ENCODE peak calls at places on chromosomes 11 and 22, in six cellular contexts. One of them, this sample, is unnamed.

GRCh38 chr11:125179895-125180294 is 15.3 kb downstream of the PKNOX2 start:
- DNase-seq in NCI-H187 treated with DMSO at 0.1 percent for 48 hours: no peak
- DNase-seq in endothelial cell of umbilical vein: no peak
- DNase-seq in thoracic aorta: no peak
- DNase-seq in H54: no peak
- DNase-seq in left ventricle myocardium superior: no peak
- DNase-seq in this sample: no peak

GRCh38 chr11:33344611-33345010 is 87.4 kb downstream of the HIPK3 start:
- DNase-seq in NCI-H187 treated with DMSO at 0.1 percent for 48 hours: no peak
- DNase-seq in endothelial cell of umbilical vein: no peak
- DNase-seq in thoracic aorta: no peak
- DNase-seq in H54: no peak
- DNase-seq in left ventricle myocardium superior: no peak
- DNase-seq in this sample: no peak

GRCh38 chr11:111570796-111571195 is 30.3 kb downstream of the LAYN start:
- DNase-seq in NCI-H187 treated with DMSO at 0.1 percent for 48 hours: no peak
- DNase-seq in endothelial cell of umbilical vein: peak
- DNase-seq in thoracic aorta: no peak
- DNase-seq in H54: no peak
- DNase-seq in left ventricle myocardium superior: no peak
- DNase-seq in this sample: no peak

GRCh38 chr11:116207349-116207748 is 565.4 kb downstream of the BUD13 start:
- DNase-seq in NCI-H187 treated with DMSO at 0.1 percent for 48 hours: no peak
- DNase-seq in endothelial cell of umbilical vein: no peak
- DNase-seq in thoracic aorta: no peak
- DNase-seq in H54: no peak
- DNase-seq in left ventricle myocardium superior: no peak
- DNase-seq in this sample: no peak

GRCh38 chr11:6055569-6055968 is 25.0 kb upstream of the OR56A1 start:
- DNase-seq in NCI-H187 treated with DMSO at 0.1 percent for 48 hours: no peak
- DNase-seq in endothelial cell of umbilical vein: no peak
- DNase-seq in thoracic aorta: no peak
- DNase-seq in H54: no peak
- DNase-seq in left ventricle myocardium superior: no peak
- DNase-seq in this sample: no peak

GRCh38 chr11:47550288-47551052 is 2.5 kb downstream of the CELF1 start:
- DNase-seq in NCI-H187 treated with DMSO at 0.1 percent for 48 hours: no peak
- DNase-seq in endothelial cell of umbilical vein: no peak
- DNase-seq in thoracic aorta: no peak
- DNase-seq in H54: no peak
- DNase-seq in left ventricle myocardium superior: no peak
- DNase-seq in this sample: no peak

GRCh38 chr11:35629914-35630313 is 11.7 kb downstream of the FJX1 start:
- DNase-seq in NCI-H187 treated with DMSO at 0.1 percent for 48 hours: no peak
- DNase-seq in endothelial cell of umbilical vein: peak
- DNase-seq in thoracic aorta: no peak
- DNase-seq in H54: peak
- DNase-seq in left ventricle myocardium superior: no peak
- DNase-seq in this sample: no peak

GRCh38 chr11:79244175-79244804 is 196.5 kb downstream of the TENM4 start:
- DNase-seq in NCI-H187 treated with DMSO at 0.1 percent for 48 hours: no peak
- DNase-seq in endothelial cell of umbilical vein: no peak
- DNase-seq in thoracic aorta: no peak
- DNase-seq in H54: peak
- DNase-seq in left ventricle myocardium superior: no peak
- DNase-seq in this sample: no peak

GRCh38 chr11:134037093-134037908 is 31.6 kb upstream of the JAM3 start:
- DNase-seq in NCI-H187 treated with DMSO at 0.1 percent for 48 hours: no peak
- DNase-seq in endothelial cell of umbilical vein: peak
- DNase-seq in thoracic aorta: no peak
- DNase-seq in H54: peak
- DNase-seq in left ventricle myocardium superior: peak
- DNase-seq in this sample: peak

GRCh38 chr11:133895551-133895950 is 50.2 kb upstream of the SPATA19 start:
- DNase-seq in NCI-H187 treated with DMSO at 0.1 percent for 48 hours: no peak
- DNase-seq in endothelial cell of umbilical vein: no peak
- DNase-seq in thoracic aorta: no peak
- DNase-seq in H54: no peak
- DNase-seq in left ventricle myocardium superior: no peak
- DNase-seq in this sample: no peak

GRCh38 chr11:45146072-45147016 is at the start of gene PRDM11:
- DNase-seq in NCI-H187 treated with DMSO at 0.1 percent for 48 hours: no peak
- DNase-seq in endothelial cell of umbilical vein: peak
- DNase-seq in thoracic aorta: no peak
- DNase-seq in H54: peak
- DNase-seq in left ventricle myocardium superior: peak
- DNase-seq in this sample: peak

GRCh38 chr22:31616315-31616980 is 45.6 kb downstream of the PISD start:
- DNase-seq in NCI-H187 treated with DMSO at 0.1 percent for 48 hours: no peak
- DNase-seq in endothelial cell of umbilical vein: no peak
- DNase-seq in thoracic aorta: no peak
- DNase-seq in H54: no peak
- DNase-seq in left ventricle myocardium superior: no peak
- DNase-seq in this sample: peak

GRCh38 chr11:27694992-27695391 is 5.3 kb downstream of the BDNF start:
- DNase-seq in NCI-H187 treated with DMSO at 0.1 percent for 48 hours: no peak
- DNase-seq in endothelial cell of umbilical vein: peak
- DNase-seq in thoracic aorta: no peak
- DNase-seq in H54: no peak
- DNase-seq in left ventricle myocardium superior: no peak
- DNase-seq in this sample: no peak

GRCh38 chr11:74710291-74710938 is 20.8 kb downstream of the CHRDL2 start:
- DNase-seq in NCI-H187 treated with DMSO at 0.1 percent for 48 hours: no peak
- DNase-seq in endothelial cell of umbilical vein: peak
- DNase-seq in thoracic aorta: no peak
- DNase-seq in H54: no peak
- DNase-seq in left ventricle myocardium superior: peak
- DNase-seq in this sample: peak

GRCh38 chr22:39627865-39628562 is 57.5 kb downstream of the CACNA1I start:
- DNase-seq in NCI-H187 treated with DMSO at 0.1 percent for 48 hours: no peak
- DNase-seq in endothelial cell of umbilical vein: no peak
- DNase-seq in thoracic aorta: no peak
- DNase-seq in H54: no peak
- DNase-seq in left ventricle myocardium superior: no peak
- DNase-seq in this sample: no peak

GRCh38 chr22:37370306-37370979 is 56.8 kb downstream of the ELFN2 start:
- DNase-seq in NCI-H187 treated with DMSO at 0.1 percent for 48 hours: no peak
- DNase-seq in endothelial cell of umbilical vein: no peak
- DNase-seq in thoracic aorta: no peak
- DNase-seq in H54: no peak
- DNase-seq in left ventricle myocardium superior: peak
- DNase-seq in this sample: peak

GRCh38 chr11:101436511-101437142 is 147.2 kb downstream of the TRPC6 start:
- DNase-seq in NCI-H187 treated with DMSO at 0.1 percent for 48 hours: peak
- DNase-seq in endothelial cell of umbilical vein: peak
- DNase-seq in thoracic aorta: no peak
- DNase-seq in H54: no peak
- DNase-seq in left ventricle myocardium superior: no peak
- DNase-seq in this sample: peak

GRCh38 chr22:33000342-33001280 is 57.6 kb downstream of the SYN3 start:
- DNase-seq in NCI-H187 treated with DMSO at 0.1 percent for 48 hours: no peak
- DNase-seq in endothelial cell of umbilical vein: peak
- DNase-seq in thoracic aorta: no peak
- DNase-seq in H54: peak
- DNase-seq in left ventricle myocardium superior: peak
- DNase-seq in this sample: peak

GRCh38 chr22:23608583-23608982 is 23.5 kb downstream of the DRICH1 start:
- DNase-seq in NCI-H187 treated with DMSO at 0.1 percent for 48 hours: no peak
- DNase-seq in endothelial cell of umbilical vein: no peak
- DNase-seq in thoracic aorta: no peak
- DNase-seq in H54: no peak
- DNase-seq in left ventricle myocardium superior: no peak
- DNase-seq in this sample: no peak

GRCh38 chr22:43526951-43527350 is 115.1 kb downstream of the MPPED1 start:
- DNase-seq in NCI-H187 treated with DMSO at 0.1 percent for 48 hours: no peak
- DNase-seq in endothelial cell of umbilical vein: no peak
- DNase-seq in thoracic aorta: no peak
- DNase-seq in H54: no peak
- DNase-seq in left ventricle myocardium superior: no peak
- DNase-seq in this sample: no peak

GRCh38 chr22:37887610-37888378 is 18.3 kb upstream of the MICALL1 start:
- DNase-seq in NCI-H187 treated with DMSO at 0.1 percent for 48 hours: no peak
- DNase-seq in endothelial cell of umbilical vein: peak
- DNase-seq in thoracic aorta: no peak
- DNase-seq in H54: no peak
- DNase-seq in left ventricle myocardium superior: no peak
- DNase-seq in this sample: no peak

GRCh38 chr11:66958956-66959274 is 732 bp upstream of the PC start:
- DNase-seq in NCI-H187 treated with DMSO at 0.1 percent for 48 hours: no peak
- DNase-seq in endothelial cell of umbilical vein: no peak
- DNase-seq in thoracic aorta: no peak
- DNase-seq in H54: no peak
- DNase-seq in left ventricle myocardium superior: no peak
- DNase-seq in this sample: no peak

GRCh38 chr22:35044607-35045390 is 21.2 kb upstream of the ISX start:
- DNase-seq in NCI-H187 treated with DMSO at 0.1 percent for 48 hours: no peak
- DNase-seq in endothelial cell of umbilical vein: no peak
- DNase-seq in thoracic aorta: no peak
- DNase-seq in H54: peak
- DNase-seq in left ventricle myocardium superior: no peak
- DNase-seq in this sample: no peak

GRCh38 chr11:44728491-44728910 is 1.7 kb downstream of the TSPAN18 start:
- DNase-seq in NCI-H187 treated with DMSO at 0.1 percent for 48 hours: no peak
- DNase-seq in endothelial cell of umbilical vein: peak
- DNase-seq in thoracic aorta: no peak
- DNase-seq in H54: no peak
- DNase-seq in left ventricle myocardium superior: no peak
- DNase-seq in this sample: peak

GRCh38 chr22:20145832-20146223 is 5.0 kb downstream of the CCDC188 start:
- DNase-seq in NCI-H187 treated with DMSO at 0.1 percent for 48 hours: no peak
- DNase-seq in endothelial cell of umbilical vein: no peak
- DNase-seq in thoracic aorta: no peak
- DNase-seq in H54: no peak
- DNase-seq in left ventricle myocardium superior: no peak
- DNase-seq in this sample: no peak

GRCh38 chr11:107785401-107785800 is 73.2 kb downstream of the SLC35F2 start:
- DNase-seq in NCI-H187 treated with DMSO at 0.1 percent for 48 hours: no peak
- DNase-seq in endothelial cell of umbilical vein: no peak
- DNase-seq in thoracic aorta: no peak
- DNase-seq in H54: no peak
- DNase-seq in left ventricle myocardium superior: no peak
- DNase-seq in this sample: no peak

GRCh38 chr22:25064894-25065560 is 112.5 kb downstream of the KIAA1671 start:
- DNase-seq in NCI-H187 treated with DMSO at 0.1 percent for 48 hours: no peak
- DNase-seq in endothelial cell of umbilical vein: no peak
- DNase-seq in thoracic aorta: no peak
- DNase-seq in H54: no peak
- DNase-seq in left ventricle myocardium superior: no peak
- DNase-seq in this sample: peak

GRCh38 chr11:75782540-75783263 is 14.1 kb downstream of the DGAT2 start:
- DNase-seq in NCI-H187 treated with DMSO at 0.1 percent for 48 hours: no peak
- DNase-seq in endothelial cell of umbilical vein: no peak
- DNase-seq in thoracic aorta: no peak
- DNase-seq in H54: no peak
- DNase-seq in left ventricle myocardium superior: no peak
- DNase-seq in this sample: no peak

GRCh38 chr11:100932474-100933100 is 197.0 kb downstream of the PGR start:
- DNase-seq in NCI-H187 treated with DMSO at 0.1 percent for 48 hours: no peak
- DNase-seq in endothelial cell of umbilical vein: peak
- DNase-seq in thoracic aorta: no peak
- DNase-seq in H54: no peak
- DNase-seq in left ventricle myocardium superior: no peak
- DNase-seq in this sample: no peak

GRCh38 chr11:11069741-11070550 is 212.1 kb upstream of the ZBED5 start:
- DNase-seq in NCI-H187 treated with DMSO at 0.1 percent for 48 hours: no peak
- DNase-seq in endothelial cell of umbilical vein: no peak
- DNase-seq in thoracic aorta: no peak
- DNase-seq in H54: no peak
- DNase-seq in left ventricle myocardium superior: no peak
- DNase-seq in this sample: no peak

GRCh38 chr11:130474637-130475400 is 26.4 kb downstream of the ADAMTS15 start:
- DNase-seq in NCI-H187 treated with DMSO at 0.1 percent for 48 hours: no peak
- DNase-seq in endothelial cell of umbilical vein: no peak
- DNase-seq in thoracic aorta: no peak
- DNase-seq in H54: no peak
- DNase-seq in left ventricle myocardium superior: no peak
- DNase-seq in this sample: no peak

GRCh38 chr22:41481925-41482318 is 13.0 kb downstream of the ACO2 start:
- DNase-seq in NCI-H187 treated with DMSO at 0.1 percent for 48 hours: no peak
- DNase-seq in endothelial cell of umbilical vein: no peak
- DNase-seq in thoracic aorta: no peak
- DNase-seq in H54: no peak
- DNase-seq in left ventricle myocardium superior: no peak
- DNase-seq in this sample: no peak

GRCh38 chr11:92026664-92027063 is 198.0 kb upstream of the FAT3 start:
- DNase-seq in NCI-H187 treated with DMSO at 0.1 percent for 48 hours: no peak
- DNase-seq in endothelial cell of umbilical vein: no peak
- DNase-seq in thoracic aorta: no peak
- DNase-seq in H54: no peak
- DNase-seq in left ventricle myocardium superior: no peak
- DNase-seq in this sample: no peak

GRCh38 chr11:113796663-113797259 is 17.2 kb downstream of the CLDN25 start:
- DNase-seq in NCI-H187 treated with DMSO at 0.1 percent for 48 hours: no peak
- DNase-seq in endothelial cell of umbilical vein: peak
- DNase-seq in thoracic aorta: no peak
- DNase-seq in H54: peak
- DNase-seq in left ventricle myocardium superior: no peak
- DNase-seq in this sample: no peak

GRCh38 chr11:78313181-78313788 is 104.3 kb downstream of the GAB2 start:
- DNase-seq in NCI-H187 treated with DMSO at 0.1 percent for 48 hours: no peak
- DNase-seq in endothelial cell of umbilical vein: peak
- DNase-seq in thoracic aorta: no peak
- DNase-seq in H54: peak
- DNase-seq in left ventricle myocardium superior: no peak
- DNase-seq in this sample: no peak

GRCh38 chr11:34002420-34002819 is 49.1 kb upstream of the CAPRIN1 start:
- DNase-seq in NCI-H187 treated with DMSO at 0.1 percent for 48 hours: no peak
- DNase-seq in endothelial cell of umbilical vein: no peak
- DNase-seq in thoracic aorta: no peak
- DNase-seq in H54: no peak
- DNase-seq in left ventricle myocardium superior: no peak
- DNase-seq in this sample: no peak

This sample was measured in right cardiac atrium.